ENCODE peak calls at places on chromosomes 6 and 20, in five cellular contexts. R is brain microvascular endothelial cell, D is left ventricle myocardium inferior, E is A549, L is PC-3. X is an unnamed sample.

GRCh38 chr6:20846602-20847028 is 312.4 kb downstream of the CDKAL1 start:
- DNase-seq in R (peak; percentile 40), D (no peak), E (no peak), L (peak; percentile 7), X (no peak)

GRCh38 chr6:14275493-14275851 is 157.9 kb downstream of the CD83 start:
- DNase-seq in R (no peak), D (peak; percentile 52), E (no peak), L (no peak), X (no peak)

GRCh38 chr6:41489284-41489851 is 56.8 kb upstream of the FOXP4 start:
- DNase-seq in R (no peak), D (peak; percentile 32), E (no peak), L (no peak), X (no peak)

GRCh38 chr20:23116301-23117089 is 30.4 kb upstream of the CD93 start:
- DNase-seq in R (no peak), D (no peak), E (no peak), L (peak; percentile 24), X (no peak)

GRCh38 chr20:21229163-21229562 is 74.0 kb upstream of the XRN2 start:
- DNase-seq in R (no peak), D (no peak), E (peak; percentile 8), L (peak; percentile 86), X (no peak)

GRCh38 chr20:10784337-10785183 is 110.8 kb upstream of the JAG1 start:
- DNase-seq in R (no peak), D (no peak), E (no peak), L (no peak), X (no peak)

GRCh38 chr6:20875369-20875963 is 341.2 kb downstream of the CDKAL1 start:
- DNase-seq in R (peak; percentile 62), D (no peak), E (no peak), L (peak; percentile 65), X (no peak)

GRCh38 chr6:20652276-20652675 is 118.0 kb downstream of the CDKAL1 start:
- DNase-seq in R (no peak), D (no peak), E (no peak), L (peak; percentile 12), X (no peak)

GRCh38 chr6:26121141-26122004 is 34.1 kb downstream of the HFE start:
- DNase-seq in R (no peak), D (no peak), E (peak; percentile 29), L (peak; percentile 74), X (no peak)

GRCh38 chr20:60046011-60046413 is 87.8 kb downstream of the CDH26 start:
- DNase-seq in R (no peak), D (no peak), E (no peak), L (no peak), X (no peak)

GRCh38 chr6:114115659-114116058 is 144.7 kb upstream of the HDAC2 start:
- DNase-seq in R (no peak), D (no peak), E (no peak), L (no peak), X (no peak)

GRCh38 chr6:106974337-106974998 is at the start of gene CD24:
- DNase-seq in R (no peak), D (no peak), E (peak; percentile 36), L (peak; percentile 60), X (no peak)

GRCh38 chr20:43662943-43663655 is 3.8 kb upstream of the MYBL2 start:
- DNase-seq in R (no peak), D (no peak), E (no peak), L (peak; percentile 78), X (peak; percentile 24)

GRCh38 chr20:62203378-62204030 is 16.6 kb downstream of the HRH3 start:
- DNase-seq in R (no peak), D (no peak), E (no peak), L (peak; percentile 63), X (peak; percentile 81)

GRCh38 chr6:81696505-81696904 is 56.0 kb downstream of the TENT5A start:
- DNase-seq in R (no peak), D (no peak), E (no peak), L (peak; percentile 51), X (no peak)

GRCh38 chr20:39295301-39295700 is 333.2 kb downstream of the DHX35 start:
- DNase-seq in R (no peak), D (no peak), E (no peak), L (no peak), X (no peak)

GRCh38 chr20:59082077-59082740 is 39.6 kb upstream of the PRELID3B start:
- DNase-seq in R (no peak), D (no peak), E (no peak), L (peak; percentile 71), X (no peak)

GRCh38 chr6:43147289-43147688 is 23.8 kb upstream of the SRF start:
- DNase-seq in R (no peak), D (no peak), E (no peak), L (no peak), X (no peak)

GRCh38 chr20:17066955-17067354 is 159.9 kb upstream of the PCSK2 start:
- DNase-seq in R (no peak), D (no peak), E (no peak), L (no peak), X (no peak)

GRCh38 chr20:38725959-38726848 is 1.9 kb downstream of the SLC32A1 start:
- DNase-seq in R (no peak), D (no peak), E (peak; percentile 84), L (peak; percentile 47), X (no peak)

GRCh38 chr6:108116781-108117426 is 42.4 kb upstream of the OSTM1 start:
- DNase-seq in R (no peak), D (no peak), E (no peak), L (no peak), X (no peak)

GRCh38 chr6:102204336-102204735 is 810.8 kb downstream of the GRIK2 start:
- DNase-seq in R (no peak), D (no peak), E (no peak), L (no peak), X (no peak)

GRCh38 chr6:16691328-16691727 is 69.9 kb downstream of the ATXN1 start:
- DNase-seq in R (no peak), D (no peak), E (no peak), L (no peak), X (no peak)

GRCh38 chr6:25490018-25490865 is 161.8 kb upstream of the SCGN start:
- DNase-seq in R (peak; percentile 68), D (peak; percentile 53), E (peak; percentile 31), L (peak; percentile 92), X (no peak)

DNA sequence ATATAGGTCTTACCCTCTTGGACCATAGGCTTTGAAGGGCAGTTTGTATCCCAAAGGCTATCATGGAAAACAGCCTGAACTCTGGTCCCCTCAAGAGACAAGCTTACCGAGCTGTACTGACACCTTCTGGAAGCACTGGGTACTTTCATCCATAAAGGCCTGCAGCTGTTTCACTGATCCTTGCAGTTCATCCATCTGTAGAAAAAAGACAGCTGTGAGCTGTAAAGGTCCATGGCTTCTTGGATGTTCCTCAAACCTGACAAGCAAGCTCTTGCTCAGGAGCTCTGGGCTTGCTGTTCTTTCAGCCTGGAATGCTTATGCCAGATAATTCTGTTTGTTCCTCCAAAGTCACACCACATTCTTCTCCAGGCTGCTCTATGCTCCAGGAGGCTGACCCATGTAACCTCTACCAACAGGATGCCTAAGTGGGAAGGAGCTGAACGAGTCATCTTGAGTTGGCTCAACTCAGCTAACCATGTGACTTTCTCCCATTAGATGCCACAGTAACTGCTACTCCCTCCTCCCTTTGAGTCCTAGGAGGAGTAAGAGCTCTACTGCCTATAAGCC is 8.8 kb upstream of the NDRG3 start:
- DNase-seq in R (peak; percentile 53), D (no peak), E (peak; percentile 76), L (peak; percentile 79), X (no peak)
- TF ChIP-seq CTCF in R (peak; percentile 87), D (peak; percentile 89), E (peak; percentile 68), L (peak; percentile 87), X (peak; percentile 88)

DNA sequence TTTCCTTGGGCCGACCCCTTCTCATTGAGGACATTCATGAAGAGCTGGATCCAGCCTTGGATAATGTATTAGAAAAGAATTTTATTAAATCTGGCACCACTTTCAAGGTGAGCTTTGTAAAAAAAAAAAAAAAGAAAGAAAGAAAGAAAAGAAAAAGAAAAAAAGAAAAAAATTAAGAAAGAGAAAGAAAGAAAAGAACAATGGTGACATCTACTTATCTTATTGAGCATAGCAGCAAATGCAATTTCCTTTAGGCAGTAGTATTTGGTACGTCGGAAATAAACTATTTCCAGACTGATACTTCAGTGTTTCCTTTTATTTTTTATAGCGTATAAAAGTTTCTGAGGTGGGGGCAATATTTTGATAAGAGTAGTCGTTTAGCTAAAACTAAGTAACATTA is 119.0 kb upstream of the GLP1R start:
- DNase-seq in R (no peak), D (no peak), E (no peak), L (no peak), X (no peak)
- TF ChIP-seq CTCF in R (no peak), D (no peak), E (no peak), L (peak; percentile 41), X (peak; percentile 24)

GRCh38 chr6:75377386-75377785 is 92.8 kb upstream of the TMEM30A start:
- DNase-seq in R (no peak), D (no peak), E (no peak), L (no peak), X (no peak)
- TF ChIP-seq CTCF in R (no peak), D (no peak), E (no peak), L (no peak), X (no peak)

GRCh38 chr6:77653817-77654216 is 978 bp downstream of the MEI4 start:
- DNase-seq in R (no peak), D (no peak), E (no peak), L (no peak), X (no peak)

GRCh38 chr6:77652739-77653138 is at the start of gene MEI4:
- DNase-seq in R (no peak), D (no peak), E (no peak), L (no peak), X (no peak)

DNA sequence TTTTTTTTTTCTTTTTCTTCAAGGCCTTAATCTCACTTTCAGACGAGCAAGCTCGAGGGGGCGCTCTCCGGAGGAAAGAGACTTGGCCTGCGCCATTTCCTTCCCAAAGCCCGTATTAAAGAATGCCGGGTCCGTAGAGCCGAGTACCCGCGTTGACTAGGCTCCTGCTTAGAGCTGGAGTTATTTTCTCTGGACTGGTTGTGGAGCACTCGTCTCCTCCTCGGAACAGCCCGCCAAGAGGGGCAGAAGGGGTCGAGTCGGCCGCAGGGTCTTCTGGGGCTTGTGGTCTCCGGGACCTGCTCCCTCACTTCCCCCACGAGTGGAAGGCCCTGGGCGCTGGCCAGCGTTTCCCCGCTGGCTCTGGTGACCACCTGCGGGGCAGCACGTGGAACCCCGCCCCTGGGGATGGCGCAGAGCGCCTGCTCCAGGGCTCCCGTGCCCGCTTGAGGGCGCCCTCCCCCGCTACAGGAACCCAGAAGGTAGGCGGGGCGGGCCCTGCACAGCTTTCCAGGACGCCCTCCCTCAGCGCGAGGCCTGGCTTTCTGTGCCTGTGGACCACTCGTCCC is 2.7 kb upstream of the MEI4 start:
- DNase-seq in R (no peak), D (peak; percentile 31), E (no peak), L (no peak), X (peak; percentile 71)
- TF ChIP-seq CTCF in R (peak; percentile 66), D (peak; percentile 31), E (no peak), L (no peak), X (peak; percentile 21)

DNA sequence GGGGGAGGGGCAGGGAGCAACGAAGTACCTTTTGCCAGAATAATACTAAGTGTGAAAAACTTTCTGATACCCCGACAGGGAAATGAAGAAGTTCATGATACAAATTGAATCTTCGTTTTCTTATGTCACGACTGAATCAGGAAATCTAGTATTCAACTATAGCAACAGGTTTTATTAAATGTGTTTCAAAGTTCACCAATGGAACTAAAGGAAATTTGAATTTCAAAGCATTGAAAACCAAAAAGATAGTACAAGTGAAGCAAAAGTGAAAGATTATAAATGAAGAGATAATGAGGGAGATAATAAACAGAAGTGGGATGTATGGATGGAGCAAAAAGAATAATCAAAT is 333.2 kb downstream of the ADGRB3 start:
- DNase-seq in R (no peak), D (no peak), E (no peak), L (no peak), X (no peak)
- TF ChIP-seq CTCF in R (no peak), D (no peak), E (no peak), L (no peak), X (peak; percentile 49)